ENCODE peak calls at places on chromosome 11, in five cellular contexts. One of them, this sample, is unnamed.

GRCh38 chr11:117949062-117949461 is 19.9 kb upstream of the TMPRSS13 start:
- DNase-seq in GM23248: no peak
- DNase-seq in SK-N-SH: no peak
- DNase-seq in tibial nerve: no peak
- DNase-seq in T-helper 2 cell: no peak
- DNase-seq in this sample: no peak

GRCh38 chr11:110830344-110831141 is 118.3 kb upstream of the ARHGAP20 start:
- DNase-seq in GM23248: peak
- DNase-seq in SK-N-SH: no peak
- DNase-seq in tibial nerve: no peak
- DNase-seq in T-helper 2 cell: no peak
- DNase-seq in this sample: no peak

GRCh38 chr11:64969209-64969608 is 2.7 kb downstream of the MAJIN start:
- DNase-seq in GM23248: peak
- DNase-seq in SK-N-SH: no peak
- DNase-seq in tibial nerve: no peak
- DNase-seq in T-helper 2 cell: no peak
- DNase-seq in this sample: no peak

GRCh38 chr11:111585371-111585770 is 16.9 kb upstream of the SIK2 start:
- DNase-seq in GM23248: peak
- DNase-seq in SK-N-SH: no peak
- DNase-seq in tibial nerve: no peak
- DNase-seq in T-helper 2 cell: no peak
- DNase-seq in this sample: no peak

GRCh38 chr11:118180300-118180703 is 3.9 kb upstream of the SCN2B start:
- DNase-seq in GM23248: peak
- DNase-seq in SK-N-SH: peak
- DNase-seq in tibial nerve: peak
- DNase-seq in T-helper 2 cell: no peak
- DNase-seq in this sample: peak

GRCh38 chr11:93845181-93846092 is 5.0 kb downstream of the VSTM5 start:
- DNase-seq in GM23248: peak
- DNase-seq in SK-N-SH: peak
- DNase-seq in tibial nerve: no peak
- DNase-seq in T-helper 2 cell: no peak
- DNase-seq in this sample: no peak

GRCh38 chr11:9990221-9990973 is 303.6 kb downstream of the SBF2 start:
- DNase-seq in GM23248: peak
- DNase-seq in SK-N-SH: no peak
- DNase-seq in tibial nerve: no peak
- DNase-seq in T-helper 2 cell: no peak
- DNase-seq in this sample: no peak

GRCh38 chr11:69348414-69349235 is 54.7 kb downstream of the MYEOV start:
- DNase-seq in GM23248: no peak
- DNase-seq in SK-N-SH: no peak
- DNase-seq in tibial nerve: no peak
- DNase-seq in T-helper 2 cell: no peak
- DNase-seq in this sample: peak

GRCh38 chr11:113176971-113177370 is 137.4 kb upstream of the TTC12 start:
- DNase-seq in GM23248: peak
- DNase-seq in SK-N-SH: no peak
- DNase-seq in tibial nerve: no peak
- DNase-seq in T-helper 2 cell: no peak
- DNase-seq in this sample: no peak

GRCh38 chr11:78667462-78667861 is 92.8 kb upstream of the NARS2 start:
- DNase-seq in GM23248: no peak
- DNase-seq in SK-N-SH: no peak
- DNase-seq in tibial nerve: no peak
- DNase-seq in T-helper 2 cell: no peak
- DNase-seq in this sample: no peak

GRCh38 chr11:109706940-109707339 is 284.9 kb downstream of the C11orf87 start:
- DNase-seq in GM23248: no peak
- DNase-seq in SK-N-SH: no peak
- DNase-seq in tibial nerve: no peak
- DNase-seq in T-helper 2 cell: no peak
- DNase-seq in this sample: no peak

GRCh38 chr11:1450958-1451710 is 35.4 kb downstream of the MOB2 start:
- DNase-seq in GM23248: no peak
- DNase-seq in SK-N-SH: no peak
- DNase-seq in tibial nerve: no peak
- DNase-seq in T-helper 2 cell: no peak
- DNase-seq in this sample: no peak

GRCh38 chr11:64876226-64876750 is 2.1 kb downstream of the EHD1 start:
- DNase-seq in GM23248: peak
- DNase-seq in SK-N-SH: no peak
- DNase-seq in tibial nerve: no peak
- DNase-seq in T-helper 2 cell: no peak
- DNase-seq in this sample: no peak

GRCh38 chr11:82185925-82186324 is 547.7 kb downstream of the FAM181B start:
- DNase-seq in GM23248: no peak
- DNase-seq in SK-N-SH: no peak
- DNase-seq in tibial nerve: no peak
- DNase-seq in T-helper 2 cell: no peak
- DNase-seq in this sample: no peak

GRCh38 chr11:75311858-75312288 is 39.6 kb downstream of the ARRB1 start:
- DNase-seq in GM23248: peak
- DNase-seq in SK-N-SH: peak
- DNase-seq in tibial nerve: peak
- DNase-seq in T-helper 2 cell: no peak
- DNase-seq in this sample: peak

GRCh38 chr11:69718147-69718546 is 14.3 kb upstream of the FGF19 start:
- DNase-seq in GM23248: peak
- DNase-seq in SK-N-SH: peak
- DNase-seq in tibial nerve: no peak
- DNase-seq in T-helper 2 cell: no peak
- DNase-seq in this sample: no peak

GRCh38 chr11:120539681-120540369 is 28.3 kb downstream of the GRIK4 start:
- DNase-seq in GM23248: peak
- DNase-seq in SK-N-SH: peak
- DNase-seq in tibial nerve: no peak
- DNase-seq in T-helper 2 cell: no peak
- DNase-seq in this sample: no peak

GRCh38 chr11:605286-606129 is 10.2 kb downstream of the IRF7 start:
- DNase-seq in GM23248: no peak
- DNase-seq in SK-N-SH: no peak
- DNase-seq in tibial nerve: no peak
- DNase-seq in T-helper 2 cell: no peak
- DNase-seq in this sample: no peak